ENCODE peak calls at places on chromosome 20, in eight cellular contexts. L is H9, D is IMR-90, P is PC-3, W is GM23338, Y is hepatocyte, U is OCI-LY7, T is HCT116. N is an unnamed sample.

GRCh38 chr20:37276494-37277252 is 12.8 kb upstream of the MANBAL start:
- DNase-seq in L (no peak), D (peak; percentile 94), P (peak; percentile 28), W (no peak), Y (peak; percentile 74), U (peak; percentile 64), T (no peak), N (peak; percentile 90)

GRCh38 chr20:38697306-38697705 is 27.0 kb upstream of the SLC32A1 start:
- DNase-seq in L (no peak), D (no peak), P (no peak), W (no peak), Y (no peak), U (no peak), T (no peak), N (no peak)

GRCh38 chr20:53070714-53071392 is 98.7 kb downstream of the TSHZ2 start:
- DNase-seq in L (no peak), D (no peak), P (no peak), W (no peak), Y (no peak), U (peak; percentile 55), T (no peak), N (no peak)

GRCh38 chr20:36542019-36542488 is 735 bp downstream of the MYL9 start:
- DNase-seq in L (peak; percentile 82), D (peak; percentile 70), P (peak; percentile 16), W (peak; percentile 78), Y (peak; percentile 58), U (no peak), T (peak; percentile 33), N (peak; percentile 96)

GRCh38 chr20:9280654-9281053 is 211.8 kb downstream of the PLCB4 start:
- DNase-seq in L (no peak), D (peak; percentile 21), P (no peak), W (no peak), Y (no peak), U (no peak), T (no peak), N (no peak)

GRCh38 chr20:25064561-25064960 is 6.6 kb upstream of the ACSS1 start:
- DNase-seq in L (no peak), D (no peak), P (no peak), W (no peak), Y (no peak), U (no peak), T (no peak), N (no peak)

GRCh38 chr20:64245746-64246595 is 9.6 kb upstream of the PCMTD2 start:
- DNase-seq in L (peak; percentile 11), D (no peak), P (no peak), W (no peak), Y (no peak), U (no peak), T (no peak), N (peak; percentile 58)

GRCh38 chr20:44662256-44662655 is 10.8 kb upstream of the ADA start:
- DNase-seq in L (no peak), D (no peak), P (no peak), W (no peak), Y (no peak), U (no peak), T (no peak), N (no peak)

GRCh38 chr20:39893013-39893685 is 795.9 kb downstream of the MAFB start:
- DNase-seq in L (no peak), D (peak; percentile 91), P (no peak), W (peak; percentile 28), Y (peak; percentile 29), U (no peak), T (no peak), N (peak; percentile 42)

GRCh38 chr20:32064667-32065066 is 12.6 kb downstream of the HCK start:
- DNase-seq in L (no peak), D (no peak), P (no peak), W (no peak), Y (no peak), U (no peak), T (no peak), N (no peak)
- H3K4me2 ChIP-seq in L (no peak overlapping the region), D (no peak overlapping the region), P (no peak overlapping the region), W (no peak overlapping the region), Y (no peak overlapping the region), U (no peak overlapping the region), T (no peak overlapping the region), N (no peak overlapping the region)

GRCh38 chr20:18138639-18139583 is 1.2 kb downstream of the KAT14 start:
- DNase-seq in L (no peak), D (no peak), P (no peak), W (no peak), Y (peak; percentile 30), U (peak; percentile 25), T (no peak), N (no peak)
- H2AFZ ChIP-seq in L (no peak overlapping the region), D (no peak overlapping the region), P (peak overlapping the region; percentile 100), W (peak overlapping the region; percentile 88), Y (peak overlapping the region; percentile 64), U (peak overlapping the region; percentile 98), T (no peak overlapping the region), N (peak overlapping the region; percentile 100)

GRCh38 chr20:46435146-46435545 is 28.7 kb upstream of the ELMO2 start:
- DNase-seq in L (no peak), D (no peak), P (no peak), W (no peak), Y (no peak), U (no peak), T (no peak), N (no peak)

GRCh38 chr20:46434597-46434996 is 28.2 kb upstream of the ELMO2 start:
- DNase-seq in L (no peak), D (no peak), P (no peak), W (no peak), Y (no peak), U (no peak), T (no peak), N (no peak)

GRCh38 chr20:46439837-46440236 is 33.4 kb upstream of the ELMO2 start:
- DNase-seq in L (no peak), D (no peak), P (no peak), W (no peak), Y (no peak), U (no peak), T (no peak), N (no peak)

GRCh38 chr20:46433051-46433450 is 26.6 kb upstream of the ELMO2 start:
- DNase-seq in L (no peak), D (no peak), P (peak; percentile 63), W (no peak), Y (no peak), U (no peak), T (no peak), N (no peak)

DNA sequence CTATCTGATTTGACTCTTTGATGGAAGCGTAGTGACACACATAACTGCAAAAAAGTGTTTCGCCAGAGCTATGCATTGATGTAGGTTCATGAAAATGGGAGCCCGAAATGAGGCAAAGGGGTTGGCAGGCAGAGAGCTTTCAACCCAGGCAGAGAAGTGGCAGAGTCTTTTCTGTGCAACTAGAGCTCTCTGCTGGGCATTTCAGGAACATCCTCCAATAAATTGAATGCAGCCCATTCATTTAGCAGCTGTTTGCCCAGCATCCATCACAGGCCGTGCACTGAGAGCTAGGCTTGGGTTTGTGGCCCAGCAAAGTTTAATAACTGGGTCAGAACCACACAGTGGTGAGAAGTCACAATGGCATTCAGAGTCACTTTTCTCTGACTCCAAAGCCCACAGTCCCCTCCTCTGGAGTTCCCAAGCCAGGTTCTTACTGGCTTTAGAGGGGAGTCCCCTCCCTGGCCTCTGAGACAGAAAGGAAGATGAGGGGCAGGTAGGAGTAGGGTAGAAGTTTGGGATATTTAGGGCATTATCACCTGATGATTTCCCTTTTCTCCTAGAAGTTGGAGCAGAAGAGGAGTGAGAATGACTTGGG is 31.8 kb upstream of the ELMO2 start:
- DNase-seq in L (no peak), D (peak; percentile 32), P (peak; percentile 73), W (peak; percentile 56), Y (peak; percentile 19), U (peak; percentile 36), T (peak; percentile 21), N (peak; percentile 75)
- TF ChIP-seq CTCF in L (peak; percentile 65), D (peak; percentile 49), P (peak; percentile 80), W (peak; percentile 34), Y (peak; percentile 30), U (peak; percentile 64), T (peak; percentile 45), N (peak; percentile 58)

GRCh38 chr20:2108498-2108897 is 6.9 kb downstream of the STK35 start:
- DNase-seq in L (no peak), D (no peak), P (no peak), W (no peak), Y (no peak), U (no peak), T (no peak), N (no peak)

GRCh38 chr20:2112910-2113309 is 11.3 kb downstream of the STK35 start:
- DNase-seq in L (no peak), D (no peak), P (no peak), W (no peak), Y (no peak), U (no peak), T (no peak), N (no peak)

GRCh38 chr20:2108987-2109386 is 7.4 kb downstream of the STK35 start:
- DNase-seq in L (no peak), D (peak; percentile 80), P (peak; percentile 90), W (no peak), Y (peak; percentile 42), U (no peak), T (peak; percentile 7), N (peak; percentile 86)

GRCh38 chr20:2114106-2114505 is 12.5 kb downstream of the STK35 start:
- DNase-seq in L (no peak), D (no peak), P (no peak), W (no peak), Y (no peak), U (no peak), T (no peak), N (no peak)

DNA sequence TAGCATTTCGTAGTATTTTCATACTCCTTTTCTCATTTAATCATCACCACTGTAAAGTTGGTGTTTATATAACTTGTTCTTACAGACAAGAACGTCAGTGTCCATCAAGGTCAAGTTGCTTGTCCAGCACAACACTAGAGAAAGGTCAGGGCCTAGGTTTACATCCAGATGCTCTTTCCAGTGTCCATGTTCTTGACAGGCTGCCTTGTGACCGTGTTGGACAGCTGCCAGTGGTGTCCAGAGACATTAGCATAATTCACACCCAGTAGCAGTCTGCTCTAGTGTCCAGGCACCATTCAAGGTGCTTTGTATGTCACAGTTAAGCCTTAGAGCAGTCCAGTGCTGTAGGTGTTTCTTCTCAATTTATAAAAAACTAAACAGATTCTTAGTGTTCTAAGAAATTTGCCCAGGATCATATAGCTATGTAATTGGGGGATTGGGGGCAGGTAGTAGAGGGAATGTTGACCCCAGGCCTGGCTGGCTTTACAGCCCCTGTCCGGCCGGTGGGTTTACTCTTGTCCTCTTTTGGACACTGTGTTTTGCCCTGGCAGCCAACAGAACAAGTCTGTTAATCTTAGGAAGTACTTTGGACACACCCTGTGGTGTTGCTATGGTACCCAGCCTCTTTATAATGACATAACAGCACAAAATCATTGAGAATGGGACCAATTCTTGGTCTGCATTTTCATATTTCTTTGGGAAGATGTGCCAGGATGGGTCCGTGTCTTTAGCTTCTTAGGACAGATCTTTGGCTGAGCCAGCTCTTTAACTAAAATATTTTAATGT is 8.0 kb downstream of the STK35 start:
- DNase-seq in L (no peak), D (no peak), P (no peak), W (no peak), Y (peak; percentile 47), U (no peak), T (no peak), N (no peak)
- H3K4me2 ChIP-seq in L (no peak overlapping the region), D (no peak overlapping the region), P (peak overlapping the region; percentile 38), W (no peak overlapping the region), Y (peak overlapping the region; percentile 28), U (peak overlapping the region; percentile 24), T (peak overlapping the region; percentile 53), N (no peak overlapping the region)

GRCh38 chr20:10611357-10611756 is 62.4 kb downstream of the JAG1 start:
- DNase-seq in L (peak; percentile 79), D (peak; percentile 66), P (peak; percentile 48), W (peak; percentile 84), Y (peak; percentile 35), U (peak; percentile 10), T (no peak), N (peak; percentile 55)
- H2AFZ ChIP-seq in L (no peak overlapping the region), D (no peak overlapping the region), P (no peak overlapping the region), W (no peak overlapping the region), Y (no peak overlapping the region), U (no peak overlapping the region), T (no peak overlapping the region), N (no peak overlapping the region)